ENCODE peak calls at places on chromosomes 11 and 22, in four cellular contexts. L, R, W and P are unnamed samples.

GRCh38 chr11:98307827-98308491 is 712.8 kb upstream of the CNTN5 start:
- DNase-seq in R (no peak), W (no peak), L (peak; percentile 15), P (no peak)

GRCh38 chr11:116729501-116730240 is 43.1 kb downstream of the BUD13 start:
- DNase-seq in W (no peak), R (no peak), L (no peak), P (no peak)

GRCh38 chr11:125179346-125179745 is 14.8 kb downstream of the PKNOX2 start:
- DNase-seq in L (no peak), R (no peak), W (no peak), P (no peak)

GRCh38 chr22:44180706-44181032 is at the start of gene PARVG:
- DNase-seq in R (no peak), W (peak; percentile 52), L (no peak), P (peak; percentile 30)

GRCh38 chr22:49979587-49980264 is 19.2 kb downstream of the PIM3 start:
- DNase-seq in R (peak; percentile 62), L (peak; percentile 48), W (peak; percentile 53), P (peak; percentile 57)

GRCh38 chr11:116278076-116278475 is 494.7 kb downstream of the BUD13 start:
- DNase-seq in R (no peak), W (no peak), L (no peak), P (no peak)

GRCh38 chr11:70779433-70780245 is 381.3 kb downstream of the CTTN start:
- DNase-seq in W (no peak), R (no peak), L (no peak), P (no peak)

GRCh38 chr11:126159719-126160344 is 51.6 kb downstream of the RPUSD4 start:
- DNase-seq in W (peak; percentile 48), L (peak; percentile 73), R (no peak), P (peak; percentile 47)

GRCh38 chr22:45565973-45566372 is 63.3 kb downstream of the FBLN1 start:
- DNase-seq in L (no peak), W (no peak), R (no peak), P (no peak)

GRCh38 chr11:15965562-15966250 is 390.6 kb downstream of the SOX6 start:
- DNase-seq in W (no peak), R (no peak), L (no peak), P (no peak)

GRCh38 chr11:122879785-122880184 is 2.8 kb upstream of the JHY start:
- DNase-seq in R (no peak), L (no peak), W (no peak), P (no peak)

GRCh38 chr22:44091021-44091721 is 67.1 kb downstream of the PARVB start:
- DNase-seq in R (peak; percentile 10), L (no peak), W (no peak), P (peak; percentile 38)

GRCh38 chr11:80083561-80083960 is 642.7 kb upstream of the TENM4 start:
- DNase-seq in L (no peak), R (no peak), W (no peak), P (no peak)

GRCh38 chr22:29854432-29854831 is 16.4 kb upstream of the ASCC2 start:
- DNase-seq in R (no peak), W (no peak), L (no peak), P (no peak)

GRCh38 chr11:3022982-3023381 is 30.9 kb upstream of the NAP1L4 start:
- DNase-seq in L (no peak), R (no peak), W (no peak), P (no peak)

GRCh38 chr22:42064629-42065028 is 6.0 kb downstream of the NAGA start:
- DNase-seq in R (no peak), L (no peak), W (no peak), P (no peak)

GRCh38 chr11:111565111-111565720 is 24.7 kb downstream of the LAYN start:
- DNase-seq in R (peak; percentile 39), L (peak; percentile 62), W (peak; percentile 66), P (peak; percentile 71)

GRCh38 chr11:10317281-10317755 is 12.4 kb downstream of the ADM start:
- DNase-seq in R (no peak), W (peak; percentile 19), L (no peak), P (no peak)

GRCh38 chr11:111841370-111842053 is 29.9 kb downstream of the ALG9 start:
- DNase-seq in L (peak; percentile 77), R (peak; percentile 77), W (peak; percentile 92), P (peak; percentile 71)

GRCh38 chr22:17228725-17229126 is 9.5 kb upstream of the ADA2 start:
- DNase-seq in L (no peak), W (no peak), R (peak; percentile 60), P (no peak)

GRCh38 chr22:40128989-40129388 is 48.7 kb upstream of the TNRC6B start:
- DNase-seq in W (no peak), L (no peak), R (no peak), P (no peak)

GRCh38 chr11:66070604-66071325 is 693 bp downstream of the PACS1 start:
- DNase-seq in R (no peak), L (peak; percentile 63), W (peak; percentile 45), P (peak; percentile 24)

GRCh38 chr11:104462346-104462745 is 298.4 kb upstream of the PDGFD start:
- DNase-seq in R (no peak), W (no peak), L (no peak), P (no peak)

GRCh38 chr22:38696606-38697005 is 4.1 kb downstream of the JOSD1 start:
- DNase-seq in L (no peak), W (no peak), R (peak; percentile 53), P (no peak)

GRCh38 chr11:18540207-18541009 is 13.7 kb upstream of the TSG101 start:
- DNase-seq in W (no peak), L (no peak), R (peak; percentile 42), P (no peak)

GRCh38 chr11:59429924-59430516 is 3.8 kb upstream of the OR5A2 start:
- DNase-seq in R (peak; percentile 53), L (peak; percentile 56), W (peak; percentile 18), P (peak; percentile 55)

GRCh38 chr11:4619514-4619913 is 11.5 kb upstream of the TRIM68 start:
- DNase-seq in R (no peak), W (no peak), L (no peak), P (no peak)

GRCh38 chr22:39276461-39277134 is 31.8 kb upstream of the PDGFB start:
- DNase-seq in L (no peak), W (no peak), R (no peak), P (no peak)

DNA sequence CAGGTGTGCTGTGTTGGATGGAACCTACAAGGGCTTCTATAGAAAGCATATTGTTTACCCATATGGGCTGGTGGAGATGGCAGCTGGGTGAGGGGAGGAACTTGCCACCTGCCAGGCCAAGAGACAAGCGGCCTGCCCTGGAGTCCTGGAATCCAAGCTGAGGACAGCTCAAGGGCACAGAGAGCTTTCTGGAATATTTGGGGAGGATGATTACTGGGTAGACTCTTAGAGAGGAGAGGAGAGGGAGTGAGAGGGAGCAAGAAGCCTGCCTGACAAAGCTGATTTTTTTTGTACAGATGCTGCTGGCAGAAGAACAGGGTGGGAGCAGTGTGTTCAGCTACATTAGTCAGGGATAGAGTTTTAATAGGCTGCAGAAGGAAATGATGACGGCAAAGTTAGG is 299.3 kb downstream of the NXPE2 start:
- DNase-seq in R (no peak), L (no peak), W (no peak), P (no peak)
- TF ChIP-seq ELF4 in R (no peak), L (no peak), W (no peak), P (no peak)

GRCh38 chr22:19476023-19476422 is 3.0 kb downstream of the UFD1 start:
- DNase-seq in R (no peak), L (no peak), W (no peak), P (no peak)

GRCh38 chr22:19478086-19478392 is 954 bp downstream of the UFD1 start:
- DNase-seq in W (no peak), L (no peak), R (no peak), P (no peak)

GRCh38 chr22:19479358-19480172 is at the start of gene CDC45:
- DNase-seq in L (peak; percentile 100), W (peak; percentile 95), R (peak; percentile 97), P (peak; percentile 95)

GRCh38 chr22:19478466-19479357 is at the start of gene UFD1:
- DNase-seq in L (peak; percentile 98), W (peak; percentile 85), R (peak; percentile 70), P (peak; percentile 86)

DNA sequence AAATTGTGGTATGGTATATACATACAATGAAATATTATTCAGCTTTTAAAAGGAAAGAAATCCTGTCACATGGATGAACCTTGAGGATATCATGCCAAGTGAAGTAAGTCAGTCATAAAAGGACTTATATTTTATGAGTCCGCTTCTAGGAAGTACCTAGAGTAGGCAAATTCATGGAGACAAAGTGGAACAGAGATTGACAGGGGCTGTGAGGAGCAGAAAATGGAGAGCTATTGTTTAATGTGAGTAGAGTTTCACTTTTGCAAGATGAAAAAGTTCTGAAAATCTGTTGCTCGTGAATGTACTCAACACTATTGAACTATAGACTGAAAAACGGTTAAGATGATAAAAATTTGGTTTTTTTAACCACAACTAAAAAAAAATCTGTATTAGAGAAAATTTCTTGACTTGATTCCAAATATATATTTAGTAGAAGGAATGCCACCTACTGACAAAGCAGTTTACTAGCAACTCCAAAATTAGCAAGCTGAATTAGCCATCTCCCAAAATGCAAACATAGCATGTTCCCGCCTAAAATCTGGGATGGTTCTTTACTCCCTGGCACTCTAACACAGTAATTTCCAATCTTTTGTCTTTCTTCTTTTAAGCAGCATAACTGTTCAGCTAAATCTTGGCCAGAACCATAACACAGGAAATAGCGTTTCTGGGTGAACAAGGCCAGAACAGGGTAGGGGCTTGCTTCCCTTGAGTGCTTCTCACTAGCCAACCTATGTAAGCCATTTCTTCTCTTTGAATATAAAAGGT is 1.5 kb downstream of the UFD1 start:
- DNase-seq in R (peak; percentile 7), W (no peak), L (no peak), P (no peak)
- TF ChIP-seq ELF4 in R (no peak), W (no peak), L (peak; percentile 28), P (no peak)

GRCh38 chr11:132472411-132473205 is 1059.7 kb downstream of the OPCML start:
- DNase-seq in W (no peak), R (no peak), L (no peak), P (no peak)
- TF ChIP-seq ELF4 in W (no peak), R (no peak), L (no peak), P (no peak)

GRCh38 chr11:26905368-26905767 is 88.5 kb upstream of the FIBIN start:
- DNase-seq in L (no peak), W (no peak), R (no peak), P (no peak)
- TF ChIP-seq ELF4 in L (no peak), W (no peak), R (no peak), P (no peak)

DNA sequence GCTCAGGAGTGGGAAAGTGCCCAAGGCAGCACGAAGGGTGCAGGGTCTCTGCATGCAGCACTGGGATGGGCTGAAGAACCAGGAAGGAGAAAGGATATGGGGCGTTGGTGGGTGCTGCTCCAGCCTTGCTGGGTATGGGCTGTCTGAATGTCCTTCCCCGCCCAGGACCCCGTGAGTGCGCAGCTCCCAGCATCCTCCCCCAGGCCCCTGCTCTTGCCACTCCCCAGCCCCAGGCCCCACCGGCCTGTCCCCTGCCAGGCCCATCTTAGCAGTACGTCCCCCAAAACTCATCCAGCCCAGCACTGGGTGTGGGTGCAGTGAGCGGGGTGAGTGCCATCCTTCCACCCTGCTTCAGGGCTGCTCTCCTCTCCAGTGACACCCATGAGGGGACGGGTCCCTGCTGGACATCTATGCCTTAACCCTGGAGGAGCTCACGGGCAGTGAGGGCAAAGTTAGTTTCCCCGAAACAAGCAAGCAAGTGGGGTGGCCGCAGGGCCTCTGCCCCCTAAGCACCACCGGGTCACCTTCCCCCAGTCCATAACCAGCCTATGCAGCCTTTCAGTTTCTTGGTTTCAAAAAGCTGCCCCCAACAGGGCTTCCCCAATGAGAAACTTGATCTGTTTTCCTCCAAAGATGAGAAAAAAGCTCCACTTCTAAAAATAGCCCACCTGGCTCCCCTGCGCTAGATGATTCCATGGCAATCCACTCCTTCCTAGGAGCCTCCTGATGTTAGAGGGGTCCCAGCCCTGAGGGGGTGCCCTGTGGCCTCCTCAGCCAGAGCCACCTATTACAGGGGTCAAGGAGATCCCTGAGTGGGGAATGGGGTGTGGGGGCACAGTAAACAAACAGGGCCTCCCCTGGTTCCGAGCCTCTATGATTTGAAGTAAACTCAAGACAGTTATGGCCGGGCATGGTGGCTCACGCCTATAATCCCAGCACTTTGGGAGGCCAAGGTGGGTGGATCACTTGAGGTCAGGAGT is 103.8 kb downstream of the MORC2 start:
- DNase-seq in L (peak; percentile 2), W (no peak), R (no peak), P (peak; percentile 4)
- TF ChIP-seq ELF4 in L (no peak), W (no peak), R (no peak), P (no peak)